ENCODE peak calls at places on chromosomes 5 and 9, in ten cellular contexts. P is CD4-positive, CD25-positive, alpha-beta regulatory T cell; A is A549; D is fibroblast of lung; F is fibroblast of the aortic adventitia; O is astrocyte of the spinal cord; Q is tibial nerve; G is neural progenitor cell; B is kidney epithelial cell; S is spleen. W is an unnamed sample.

GRCh38 chr9:36123511-36123910 is 13.0 kb upstream of the GLIPR2 start:
- DNase-seq in S (no peak), Q (no peak), D (no peak), O (no peak), P (no peak), A (no peak), G (no peak), F (no peak), B (no peak), W (no peak)

GRCh38 chr5:68872088-68872842 is 221.5 kb upstream of the SLC30A5 start:
- DNase-seq in P (no peak), G (peak), F (no peak), B (no peak), D (no peak), O (no peak), Q (no peak), A (no peak), S (no peak), W (no peak)

GRCh38 chr5:158884827-158885512 is 214.7 kb downstream of the EBF1 start:
- DNase-seq in P (no peak), F (no peak), O (no peak), A (no peak), S (no peak), B (no peak), Q (no peak), D (no peak), G (no peak), W (no peak)

GRCh38 chr5:65817936-65818335 is 95.9 kb downstream of the NLN start:
- DNase-seq in A (no peak), B (no peak), P (no peak), G (peak), D (no peak), F (no peak), O (no peak), Q (no peak), S (no peak), W (no peak)

GRCh38 chr9:88706193-88707112 is 171.5 kb downstream of the NXNL2 start:
- DNase-seq in A (no peak), Q (no peak), D (peak), F (no peak), G (peak), S (no peak), B (peak), O (no peak), P (no peak), W (no peak)

GRCh38 chr5:122311888-122312669 is at the start of gene SNCAIP:
- DNase-seq in A (peak), G (peak), F (peak), D (peak), O (peak), P (no peak), B (no peak), Q (no peak), S (peak), W (no peak)

GRCh38 chr9:108759835-108760234 is 96.0 kb downstream of the ACTL7B start:
- DNase-seq in S (no peak), G (no peak), D (no peak), B (no peak), A (no peak), F (no peak), Q (no peak), O (no peak), P (no peak), W (no peak)

GRCh38 chr9:14813336-14814020 is 90.9 kb upstream of the CER1 start:
- DNase-seq in F (peak), B (no peak), D (peak), G (no peak), Q (no peak), A (no peak), O (peak), P (no peak), S (no peak), W (peak)

GRCh38 chr5:178271726-178272479 is 39.3 kb upstream of the PHYKPL start:
- DNase-seq in O (no peak), S (no peak), D (no peak), Q (no peak), G (no peak), B (no peak), A (no peak), P (no peak), F (no peak), W (no peak)

GRCh38 chr5:75049581-75050274 is 2.6 kb downstream of the GCNT4 start:
- DNase-seq in P (peak), G (peak), F (peak), S (peak), B (no peak), Q (no peak), O (peak), D (peak), A (peak), W (peak)

GRCh38 chr5:125209650-125210049 is 463.2 kb upstream of the ZNF608 start:
- DNase-seq in O (no peak), Q (no peak), G (no peak), P (no peak), F (peak), B (no peak), D (no peak), S (no peak), A (no peak), W (no peak)

GRCh38 chr5:161498531-161498930 is 48.0 kb downstream of the GABRB2 start:
- DNase-seq in O (no peak), A (no peak), D (no peak), P (no peak), G (no peak), S (no peak), Q (no peak), F (no peak), B (no peak), W (no peak)

GRCh38 chr5:55429707-55430253 is 105.0 kb downstream of the PLPP1 start:
- DNase-seq in A (no peak), B (no peak), D (no peak), F (no peak), P (no peak), Q (no peak), G (no peak), O (no peak), S (no peak), W (no peak)

GRCh38 chr9:18424132-18424531 is 49.8 kb upstream of the ADAMTSL1 start:
- DNase-seq in P (no peak), Q (no peak), O (no peak), G (no peak), B (no peak), A (no peak), D (peak), S (no peak), F (no peak), W (no peak)

GRCh38 chr9:131179561-131180219 is 54.3 kb downstream of the NUP214 start:
- DNase-seq in A (no peak), P (no peak), O (peak), Q (no peak), B (peak), F (peak), D (peak), S (no peak), G (no peak), W (no peak)

DNA sequence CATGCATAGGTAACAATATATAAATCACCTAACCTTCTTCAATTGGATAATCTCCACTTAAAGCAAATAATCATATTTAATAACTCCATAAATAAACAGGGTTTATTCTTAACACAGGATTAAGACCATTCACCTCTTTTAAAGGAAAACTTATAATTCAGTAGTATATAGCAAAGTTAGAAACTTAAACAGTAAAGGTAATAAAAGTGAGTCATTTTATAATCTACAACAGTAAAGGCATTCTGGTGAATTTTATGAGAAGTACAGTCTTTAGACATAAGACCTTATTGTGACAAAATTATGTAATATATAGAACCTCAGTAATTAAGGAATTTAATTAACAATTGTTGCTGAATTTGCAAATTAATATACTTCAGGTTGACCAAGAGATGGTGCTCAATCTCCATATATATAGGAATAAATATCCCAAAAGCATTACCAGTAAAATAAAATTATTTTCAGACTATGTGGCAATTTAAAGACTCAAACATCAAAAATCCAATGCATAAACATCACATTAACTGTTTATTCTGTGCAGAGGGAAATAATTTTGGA is 84.8 kb downstream of the FBXL17 start:
- DNase-seq in F (no peak), Q (no peak), O (no peak), D (no peak), B (no peak), A (no peak), S (no peak), P (no peak), G (no peak), W (no peak)
- H3K4me3 ChIP-seq in F (no peak), Q (no peak), O (no peak), D (no peak), B (no peak), A (no peak), S (no peak), P (no peak), G (no peak), W (no peak)

DNA sequence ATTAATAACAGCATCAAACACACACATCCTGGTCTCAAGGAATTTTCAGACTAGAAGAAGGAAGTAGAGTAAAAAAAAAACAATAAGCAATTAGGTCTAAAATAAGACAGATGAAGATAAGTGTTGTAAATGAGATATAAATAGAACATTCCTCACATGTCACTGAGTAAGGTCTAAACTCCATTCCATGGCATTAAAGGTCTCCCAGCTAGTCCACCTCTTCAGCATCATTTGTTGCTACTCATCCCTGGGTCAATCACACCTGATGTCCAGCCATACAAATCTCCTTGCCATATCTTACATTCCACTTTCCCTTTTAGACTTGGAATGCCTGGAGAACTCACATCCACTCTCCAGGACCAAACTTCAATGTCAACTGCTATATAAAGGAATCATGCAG is 214.1 kb upstream of the KLF4 start:
- DNase-seq in D (no peak), F (no peak), P (no peak), A (no peak), Q (no peak), S (no peak), B (no peak), O (no peak), G (no peak), W (no peak)
- H3K4me3 ChIP-seq in D (no peak), F (no peak), P (no peak), A (no peak), Q (no peak), S (no peak), B (no peak), O (no peak), G (no peak), W (no peak)

GRCh38 chr5:177064500-177065277 is 22.0 kb upstream of the FGFR4 start:
- DNase-seq in S (peak), O (no peak), P (no peak), F (no peak), D (no peak), G (no peak), B (no peak), A (no peak), Q (no peak), W (no peak)

GRCh38 chr5:177067491-177067890 is 19.2 kb upstream of the FGFR4 start:
- DNase-seq in S (no peak), O (no peak), G (no peak), B (no peak), Q (no peak), A (no peak), F (no peak), P (no peak), D (no peak), W (no peak)

GRCh38 chr5:177065480-177065879 is 21.2 kb upstream of the FGFR4 start:
- DNase-seq in B (no peak), Q (no peak), S (no peak), A (no peak), O (no peak), P (no peak), D (no peak), F (no peak), G (no peak), W (no peak)

GRCh38 chr5:177070536-177071191 is 16.1 kb upstream of the FGFR4 start:
- DNase-seq in D (no peak), S (no peak), P (no peak), B (no peak), O (no peak), F (no peak), Q (no peak), G (no peak), A (no peak), W (no peak)

GRCh38 chr5:177066227-177066626 is 20.5 kb upstream of the FGFR4 start:
- DNase-seq in S (no peak), D (no peak), G (no peak), F (no peak), O (no peak), B (no peak), A (no peak), P (no peak), Q (no peak), W (no peak)
- H3K4me3 ChIP-seq in S (no peak), D (no peak), G (no peak), F (no peak), O (no peak), B (no peak), A (no peak), P (no peak), Q (no peak), W (no peak)

GRCh38 chr5:151151793-151152192 is 5.8 kb downstream of the ANXA6 start:
- DNase-seq in D (peak), Q (no peak), O (peak), F (peak), B (no peak), P (no peak), G (no peak), S (no peak), A (no peak), W (no peak)

GRCh38 chr5:151153300-151153699 is 4.3 kb downstream of the ANXA6 start:
- DNase-seq in A (no peak), S (no peak), O (no peak), B (no peak), D (no peak), G (no peak), Q (no peak), P (no peak), F (no peak), W (no peak)

GRCh38 chr5:151148583-151148982 is 9.0 kb downstream of the ANXA6 start:
- DNase-seq in A (no peak), B (no peak), Q (no peak), P (no peak), S (no peak), D (no peak), G (no peak), F (no peak), O (no peak), W (no peak)

GRCh38 chr5:151151263-151151660 is 6.3 kb downstream of the ANXA6 start:
- DNase-seq in S (no peak), D (no peak), F (no peak), B (no peak), A (no peak), Q (no peak), P (no peak), G (no peak), O (no peak), W (no peak)

GRCh38 chr5:151150484-151151262 is 6.9 kb downstream of the ANXA6 start:
- DNase-seq in B (no peak), S (peak), G (peak), O (peak), Q (no peak), P (peak), A (no peak), D (peak), F (peak), W (no peak)
- H3K4me3 ChIP-seq in B (no peak), S (no peak), G (no peak), O (no peak), Q (no peak), P (peak), A (no peak), D (no peak), F (no peak), W (peak)

DNA sequence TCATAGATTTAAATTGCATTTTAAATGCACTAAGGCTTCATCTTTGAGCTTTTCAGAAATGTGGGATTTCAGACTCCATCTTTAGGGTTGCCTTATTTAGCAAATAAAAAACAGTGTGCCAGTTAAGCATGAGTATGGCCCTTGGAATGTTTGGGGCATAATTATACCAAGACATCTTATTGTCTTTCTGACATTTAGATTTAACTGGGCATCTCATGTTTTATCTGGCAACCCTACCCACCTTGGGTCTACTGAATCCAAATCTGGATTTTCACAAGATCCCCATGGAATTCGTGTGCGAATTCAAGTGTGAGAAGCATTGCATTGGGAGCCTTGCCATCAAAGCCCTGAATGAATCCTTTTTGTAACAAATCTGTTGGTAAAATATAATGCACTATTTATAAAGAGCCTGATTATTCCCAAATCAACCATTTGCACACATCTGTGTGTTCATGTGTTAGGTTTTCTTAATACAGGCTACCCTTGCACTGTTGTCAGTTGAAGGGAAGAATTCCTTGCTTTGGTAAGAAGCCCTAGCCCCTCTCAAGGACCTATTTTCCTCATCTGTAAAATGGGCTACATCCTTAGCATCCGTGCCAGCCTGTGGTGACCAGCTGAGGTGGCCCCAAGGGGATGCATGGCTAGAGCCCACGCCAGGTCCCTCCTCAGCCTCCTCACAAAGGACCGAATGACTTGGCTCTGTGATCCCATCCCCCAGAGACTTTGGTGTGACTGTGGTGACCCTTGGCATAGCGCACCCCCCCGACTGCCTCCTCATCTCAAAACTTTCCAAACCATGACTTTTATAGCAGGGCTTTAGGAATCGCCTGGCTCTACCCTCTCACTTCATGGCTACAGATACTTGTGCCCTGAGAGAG is 8.1 kb downstream of the GSN start:
- DNase-seq in Q (no peak), G (no peak), A (no peak), D (no peak), F (peak), O (no peak), B (no peak), P (no peak), S (no peak), W (no peak)
- H3K4me3 ChIP-seq in Q (no peak), G (no peak), A (no peak), D (no peak), F (no peak), O (no peak), B (no peak), P (no peak), S (no peak), W (no peak)

GRCh38 chr5:140806834-140807775 is at the start of gene PCDHA4:
- DNase-seq in Q (no peak), P (no peak), O (no peak), F (peak), D (no peak), B (no peak), S (no peak), G (peak), A (peak), W (peak)
- H3K4me3 ChIP-seq in Q (peak), P (no peak), O (no peak), F (peak), D (no peak), B (peak), S (no peak), G (peak), A (peak), W (peak)

GRCh38 chr9:5735072-5735471 is 97.8 kb downstream of the ERMP1 start:
- DNase-seq in S (no peak), G (no peak), A (no peak), D (no peak), P (no peak), F (no peak), B (no peak), O (no peak), Q (no peak), W (no peak)
- H3K4me3 ChIP-seq in S (no peak), G (no peak), A (no peak), D (no peak), P (no peak), F (no peak), B (no peak), O (no peak), Q (no peak), W (no peak)

GRCh38 chr5:73233461-73234151 is 60.6 kb downstream of the TMEM174 start:
- DNase-seq in S (no peak), G (peak), Q (no peak), A (no peak), B (no peak), F (no peak), P (no peak), D (peak), O (peak), W (no peak)
- H3K4me3 ChIP-seq in S (peak), G (peak), Q (peak), A (no peak), B (peak), F (no peak), P (no peak), D (peak), O (no peak), W (no peak)

W was measured in SK-N-MC.